ENCODE peak calls at places on chromosomes 2 and 18, in ten cellular contexts. A is T47D, O is kidney tubule cell, V is HCT116, F is AG20443, R is chondrocyte, E is RWPE1, D is Caco-2, K is myocyte, Q is C1 segment of cervical spinal cord. M is an unnamed sample.

GRCh38 chr2:127093648-127094210 is 13.2 kb downstream of the BIN1 start:
- DNase-seq in A (no peak), O (no peak), V (no peak), F (no peak), R (no peak), E (no peak), D (no peak), K (peak; percentile 60), Q (no peak), M (no peak)

GRCh38 chr2:60483400-60483799 is 70.1 kb downstream of the BCL11A start:
- DNase-seq in A (no peak), O (peak; percentile 31), V (no peak), F (peak; percentile 67), R (no peak), E (no peak), D (no peak), K (no peak), Q (no peak), M (no peak)

GRCh38 chr18:28736951-28737350 is 560.0 kb upstream of the CDH2 start:
- DNase-seq in A (no peak), O (no peak), V (no peak), F (no peak), R (no peak), E (no peak), D (no peak), K (no peak), Q (no peak), M (no peak)

GRCh38 chr18:44392933-44393332 is 287.8 kb upstream of the SETBP1 start:
- DNase-seq in A (peak; percentile 32), O (no peak), V (no peak), F (no peak), R (no peak), E (no peak), D (peak; percentile 7), K (no peak), Q (no peak), M (no peak)

GRCh38 chr2:235639885-235640284 is 146.0 kb downstream of the AGAP1 start:
- DNase-seq in A (no peak), O (no peak), V (no peak), F (no peak), R (no peak), E (no peak), D (no peak), K (peak; percentile 30), Q (no peak), M (no peak)

GRCh38 chr2:180145163-180145562 is 138.1 kb upstream of the CWC22 start:
- DNase-seq in A (no peak), O (no peak), V (no peak), F (no peak), R (no peak), E (no peak), D (no peak), K (no peak), Q (no peak), M (no peak)

GRCh38 chr2:148814143-148814852 is 60.7 kb upstream of the KIF5C start:
- DNase-seq in A (no peak), O (peak; percentile 48), V (no peak), F (no peak), R (no peak), E (no peak), D (no peak), K (no peak), Q (no peak), M (no peak)

GRCh38 chr2:219417374-219417773 is 803 bp upstream of the DES start:
- DNase-seq in A (no peak), O (no peak), V (no peak), F (no peak), R (no peak), E (no peak), D (no peak), K (peak; percentile 97), Q (no peak), M (no peak)

GRCh38 chr18:62634471-62634870 is 80.9 kb upstream of the PHLPP1 start:
- DNase-seq in A (no peak), O (no peak), V (no peak), F (peak; percentile 61), R (no peak), E (no peak), D (no peak), K (no peak), Q (no peak), M (no peak)

GRCh38 chr18:50847192-50847591 is 27.4 kb upstream of the MRO start:
- DNase-seq in A (no peak), O (peak; percentile 78), V (no peak), F (peak; percentile 50), R (no peak), E (no peak), D (no peak), K (no peak), Q (no peak), M (no peak)

GRCh38 chr2:130252880-130253645 is 54.8 kb upstream of the TUBA3E start:
- DNase-seq in A (no peak), O (peak; percentile 10), V (no peak), F (peak; percentile 64), R (peak; percentile 86), E (peak; percentile 42), D (peak; percentile 64), K (no peak), Q (no peak), M (no peak)

GRCh38 chr2:127581516-127582490 is 46.3 kb downstream of the MYO7B start:
- DNase-seq in A (no peak), O (no peak), V (no peak), F (no peak), R (peak; percentile 71), E (no peak), D (no peak), K (no peak), Q (no peak), M (no peak)

GRCh38 chr2:174325932-174326879 is 8.5 kb upstream of the SP9 start:
- DNase-seq in A (no peak), O (no peak), V (no peak), F (peak; percentile 39), R (no peak), E (no peak), D (peak; percentile 50), K (no peak), Q (no peak), M (no peak)

GRCh38 chr2:117470311-117471095 is 344.0 kb upstream of the DDX18 start:
- DNase-seq in A (peak; percentile 65), O (peak; percentile 34), V (peak; percentile 6), F (no peak), R (no peak), E (peak; percentile 4), D (peak; percentile 64), K (no peak), Q (no peak), M (no peak)

GRCh38 chr18:12442946-12443345 is 35.2 kb downstream of the PRELID3A start:
- DNase-seq in A (no peak), O (peak; percentile 62), V (no peak), F (no peak), R (no peak), E (no peak), D (no peak), K (no peak), Q (no peak), M (no peak)

GRCh38 chr2:39640107-39640506 is 25.6 kb upstream of the TMEM178A start:
- DNase-seq in A (no peak), O (no peak), V (no peak), F (no peak), R (no peak), E (no peak), D (no peak), K (no peak), Q (peak; percentile 56), M (no peak)

GRCh38 chr2:110219496-110220192 is 7.3 kb upstream of the MTLN start:
- DNase-seq in A (no peak), O (peak; percentile 50), V (no peak), F (peak; percentile 57), R (no peak), E (peak; percentile 38), D (no peak), K (peak; percentile 64), Q (no peak), M (no peak)

GRCh38 chr2:230758566-230759480 is 46.2 kb downstream of the CAB39 start:
- DNase-seq in A (no peak), O (peak; percentile 55), V (no peak), F (peak; percentile 68), R (no peak), E (no peak), D (no peak), K (peak; percentile 65), Q (no peak), M (peak; percentile 27)

GRCh38 chr2:241652142-241652541 is 14.6 kb downstream of the ATG4B start:
- DNase-seq in A (no peak), O (no peak), V (no peak), F (no peak), R (no peak), E (no peak), D (no peak), K (no peak), Q (no peak), M (no peak)

GRCh38 chr2:144836635-144837350 is 316.9 kb upstream of the ZEB2 start:
- DNase-seq in A (no peak), O (peak; percentile 14), V (no peak), F (peak; percentile 9), R (no peak), E (no peak), D (no peak), K (peak; percentile 23), Q (no peak), M (no peak)

GRCh38 chr2:174952607-174953006 is 52.6 kb downstream of the CHN1 start:
- DNase-seq in A (no peak), O (no peak), V (no peak), F (no peak), R (no peak), E (no peak), D (no peak), K (no peak), Q (no peak), M (no peak)

GRCh38 chr2:102975996-102976636 is 214.3 kb downstream of the TMEM182 start:
- DNase-seq in A (peak; percentile 69), O (peak; percentile 52), V (peak; percentile 16), F (peak; percentile 28), R (no peak), E (peak; percentile 62), D (peak; percentile 65), K (peak; percentile 2), Q (no peak), M (peak; percentile 4)